ENCODE peak calls at places on chromosomes 16 and 17, in ten cellular contexts. D is transverse colon, I is pancreas, Y is RWPE1, B is ovary, O is colonic mucosa, Z is lower lobe of right lung, L is fibroblast of pulmonary artery, T is GM20000, F is AG09309. V is an unnamed sample.

GRCh38 chr17:72587156-72587555 is 466.3 kb downstream of the SOX9 start:
- DNase-seq in Z (no peak), T (no peak), O (no peak), I (no peak), L (no peak), Y (peak; percentile 72), B (no peak), D (no peak), F (no peak), V (no peak)

GRCh38 chr16:23485841-23486240 is 24.5 kb downstream of the GGA2 start:
- DNase-seq in Z (peak; percentile 25), I (no peak), B (no peak), T (no peak), Y (no peak), D (no peak), L (no peak), F (no peak), O (no peak), V (no peak)

GRCh38 chr17:20852541-20853370 is 190.1 kb downstream of the USP22 start:
- DNase-seq in Z (no peak), O (no peak), T (no peak), Y (no peak), I (no peak), D (peak; percentile 14), L (no peak), F (no peak), B (peak; percentile 44), V (peak; percentile 65)

GRCh38 chr17:17942846-17943245 is 29.4 kb downstream of the TOM1L2 start:
- DNase-seq in D (no peak), I (no peak), T (no peak), F (no peak), O (no peak), Y (peak; percentile 68), L (peak; percentile 49), B (no peak), Z (no peak), V (no peak)

GRCh38 chr16:81652798-81653505 is 126.1 kb upstream of the PLCG2 start:
- DNase-seq in F (no peak), D (peak; percentile 34), Z (no peak), Y (no peak), O (no peak), T (peak; percentile 71), I (peak; percentile 35), B (no peak), L (no peak), V (no peak)

GRCh38 chr16:83609178-83609577 is 198.6 kb upstream of the HSBP1 start:
- DNase-seq in T (no peak), I (no peak), Z (no peak), O (no peak), B (no peak), D (no peak), L (peak; percentile 32), Y (no peak), F (peak; percentile 51), V (no peak)

GRCh38 chr17:902463-902862 is 77.1 kb downstream of the NXN start:
- DNase-seq in B (no peak), D (no peak), O (no peak), F (no peak), T (no peak), I (no peak), L (no peak), Z (no peak), Y (no peak), V (no peak)

GRCh38 chr17:50205111-50205821 is 3.8 kb upstream of the COL1A1 start:
- DNase-seq in Z (no peak), L (peak; percentile 66), I (no peak), F (no peak), Y (no peak), B (peak; percentile 73), T (no peak), D (peak; percentile 7), O (no peak), V (no peak)

GRCh38 chr17:79591695-79592094 is 19.2 kb downstream of the RBFOX3 start:
- DNase-seq in B (no peak), D (no peak), T (no peak), Z (no peak), L (no peak), Y (no peak), F (no peak), I (no peak), O (no peak), V (no peak)

GRCh38 chr17:79592641-79593040 is 18.2 kb downstream of the RBFOX3 start:
- DNase-seq in D (no peak), O (no peak), F (no peak), Z (no peak), L (no peak), I (no peak), Y (no peak), B (no peak), T (no peak), V (no peak)

GRCh38 chr17:79593636-79594035 is 17.2 kb downstream of the RBFOX3 start:
- DNase-seq in B (no peak), Z (no peak), T (no peak), L (no peak), D (no peak), I (no peak), O (no peak), Y (no peak), F (no peak), V (no peak)

GRCh38 chr17:79591014-79591590 is 19.7 kb downstream of the RBFOX3 start:
- DNase-seq in O (no peak), I (no peak), F (no peak), Z (no peak), B (no peak), D (no peak), L (no peak), T (no peak), Y (no peak), V (no peak)

DNA sequence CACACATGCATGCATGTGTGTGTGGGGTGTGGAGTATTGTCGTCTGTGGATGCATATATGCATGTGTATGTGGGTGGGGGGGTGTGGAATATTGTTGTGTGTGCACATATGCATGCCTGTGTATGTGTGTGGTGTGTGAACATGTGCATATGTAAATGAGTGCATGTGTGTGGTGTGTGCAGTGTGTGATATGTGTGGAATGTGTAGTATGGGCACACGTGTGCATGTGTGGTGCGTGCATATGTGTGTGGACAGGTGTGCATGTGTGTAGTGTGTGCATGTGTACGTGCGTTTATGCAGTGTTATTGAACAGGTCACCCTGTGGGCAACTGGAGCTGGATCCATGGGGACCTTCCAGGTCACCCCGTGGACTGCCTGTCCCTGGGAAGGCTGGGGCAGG is 18.7 kb downstream of the RBFOX3 start:
- DNase-seq in F (no peak), T (no peak), I (no peak), L (no peak), D (no peak), Z (no peak), O (no peak), Y (no peak), B (no peak), V (no peak)
- TF ChIP-seq CTCF in F (no peak), T (no peak), I (no peak), L (no peak), D (no peak), Z (no peak), O (no peak), Y (no peak), B (no peak), V (no peak)

GRCh38 chr16:31055613-31056012 is 18.4 kb downstream of the ZNF668 start:
- DNase-seq in F (no peak), D (no peak), Y (no peak), B (no peak), Z (no peak), O (no peak), I (no peak), L (no peak), T (no peak), V (no peak)

GRCh38 chr16:31050280-31051030 is 17.1 kb downstream of the STX4 start:
- DNase-seq in Z (no peak), Y (no peak), D (no peak), T (no peak), B (no peak), L (no peak), I (no peak), O (no peak), F (no peak), V (no peak)

DNA sequence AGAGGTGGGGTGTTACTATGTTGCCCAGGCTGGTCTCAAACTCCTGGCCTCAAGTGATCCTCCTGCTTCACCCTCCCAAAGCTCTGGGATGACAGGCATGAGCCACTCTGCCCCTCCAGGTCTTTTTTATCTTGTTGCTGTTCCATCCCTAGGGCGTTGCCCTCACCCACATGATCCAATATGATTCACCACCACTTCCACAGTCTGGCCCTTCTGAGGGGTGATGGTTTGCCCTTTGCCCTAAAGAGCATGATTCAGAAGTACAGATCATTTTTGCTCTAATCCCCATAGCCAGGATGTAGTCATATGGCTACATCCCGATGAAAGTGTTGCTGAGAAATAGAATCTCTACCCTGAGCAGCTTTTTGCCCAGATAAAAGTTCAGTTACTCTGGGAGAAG is 18.8 kb downstream of the STX4 start:
- DNase-seq in B (no peak), L (peak; percentile 79), F (peak; percentile 79), D (peak; percentile 36), T (no peak), I (no peak), O (no peak), Y (peak; percentile 95), Z (no peak), V (no peak)
- TF ChIP-seq CTCF in B (no peak), L (no peak), F (no peak), D (no peak), T (no peak), I (no peak), O (no peak), Y (no peak), Z (no peak), V (no peak)

DNA sequence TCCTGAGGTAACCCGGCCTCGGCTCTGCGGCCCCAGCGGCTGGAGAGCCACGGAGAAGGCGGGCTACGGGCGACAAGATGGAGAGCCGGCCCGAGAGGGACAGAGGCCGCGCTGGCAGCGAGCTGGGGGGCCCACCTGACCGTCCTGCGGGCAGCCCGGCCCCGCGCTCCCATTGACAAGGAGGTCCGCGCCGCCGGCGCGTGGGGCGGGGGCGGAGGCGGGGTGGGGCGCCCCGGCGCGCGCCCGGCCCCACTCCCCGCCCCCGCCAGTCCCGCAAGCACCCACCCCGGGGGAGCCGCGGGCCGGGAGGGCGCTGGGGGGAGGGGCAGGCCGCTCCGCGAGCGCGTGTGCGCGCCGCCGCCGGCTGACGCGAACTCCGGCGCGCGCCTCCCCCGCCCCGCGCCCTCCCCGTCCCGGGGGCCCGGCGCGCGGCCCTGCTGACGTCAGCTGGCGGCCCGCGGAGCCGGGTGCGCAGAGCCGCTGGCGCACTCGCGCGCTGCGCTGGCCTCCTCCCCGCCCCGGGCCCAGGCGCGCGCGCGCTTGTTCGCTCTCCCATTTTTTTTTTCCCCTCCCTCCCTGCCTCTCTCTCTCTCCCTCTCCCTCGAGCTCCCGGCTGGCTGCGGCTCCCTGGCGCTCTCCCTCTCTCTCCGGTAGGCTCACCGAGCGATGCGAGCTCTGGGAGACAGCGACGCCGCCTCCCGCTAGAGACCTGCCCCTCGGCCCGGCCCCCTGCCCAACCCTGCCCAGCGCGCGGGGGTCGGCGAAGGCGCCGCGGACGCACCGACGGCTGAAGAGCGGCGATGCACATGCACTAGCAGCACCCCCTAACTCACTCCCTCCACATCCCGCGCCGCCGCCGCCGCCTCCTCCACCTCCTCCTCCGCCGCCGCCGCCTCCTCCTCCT is at the start of gene GNAO1:
- DNase-seq in O (no peak), Z (peak; percentile 51), I (peak; percentile 54), L (peak; percentile 56), B (peak; percentile 86), F (no peak), D (peak; percentile 56), Y (peak; percentile 64), T (peak; percentile 76), V (no peak)
- TF ChIP-seq CTCF in O (no peak), Z (no peak), I (no peak), L (no peak), B (no peak), F (no peak), D (no peak), Y (no peak), T (no peak), V (peak; percentile 9)

GRCh38 chr17:45812102-45812501 is 28.0 kb downstream of the CRHR1 start:
- DNase-seq in F (no peak), B (no peak), Z (no peak), L (peak; percentile 12), O (no peak), T (no peak), I (no peak), D (no peak), Y (no peak), V (no peak)
- TF ChIP-seq CTCF in F (peak; percentile 22), B (no peak), Z (no peak), L (peak; percentile 8), O (no peak), T (no peak), I (no peak), D (no peak), Y (peak; percentile 27), V (peak; percentile 49)